ENCODE peak calls at places on chromosomes 13 and 19, in six cellular contexts. One of them, this sample, is unnamed.

GRCh38 chr13:24083141-24083540 is 77.4 kb upstream of the SPATA13 start:
- DNase-seq in AG04449: no peak
- DNase-seq in cardiac fibroblast: no peak
- DNase-seq in heart left ventricle: no peak
- DNase-seq in psoas muscle: no peak
- DNase-seq in CD4-positive, alpha-beta memory T cell: no peak
- DNase-seq in this sample: no peak

GRCh38 chr19:49677232-49677881 is at the start of gene PRMT1:
- DNase-seq in AG04449: no peak
- DNase-seq in psoas muscle: peak; percentile 59
- DNase-seq in cardiac fibroblast: no peak
- DNase-seq in heart left ventricle: no peak
- DNase-seq in CD4-positive, alpha-beta memory T cell: no peak
- DNase-seq in this sample: no peak

GRCh38 chr13:65679240-65679639 is 1550.9 kb downstream of the PCDH9 start:
- DNase-seq in cardiac fibroblast: peak; percentile 52
- DNase-seq in CD4-positive, alpha-beta memory T cell: no peak
- DNase-seq in heart left ventricle: no peak
- DNase-seq in psoas muscle: no peak
- DNase-seq in AG04449: no peak
- DNase-seq in this sample: no peak

GRCh38 chr13:23770428-23770827 is 118.8 kb downstream of the MIPEP start:
- DNase-seq in AG04449: no peak
- DNase-seq in heart left ventricle: no peak
- DNase-seq in psoas muscle: no peak
- DNase-seq in CD4-positive, alpha-beta memory T cell: no peak
- DNase-seq in cardiac fibroblast: no peak
- DNase-seq in this sample: no peak

GRCh38 chr13:84903391-84903790 is 895.8 kb downstream of the SLITRK6 start:
- DNase-seq in psoas muscle: no peak
- DNase-seq in CD4-positive, alpha-beta memory T cell: no peak
- DNase-seq in cardiac fibroblast: no peak
- DNase-seq in heart left ventricle: no peak
- DNase-seq in AG04449: no peak
- DNase-seq in this sample: no peak

GRCh38 chr19:16698914-16699313 is 20.7 kb upstream of the NWD1 start:
- DNase-seq in AG04449: no peak
- DNase-seq in CD4-positive, alpha-beta memory T cell: no peak
- DNase-seq in heart left ventricle: peak; percentile 60
- DNase-seq in cardiac fibroblast: no peak
- DNase-seq in psoas muscle: peak; percentile 44
- DNase-seq in this sample: no peak

GRCh38 chr13:96052655-96053002 is 572 bp downstream of the UGGT2 start:
- DNase-seq in AG04449: peak; percentile 9
- DNase-seq in heart left ventricle: no peak
- DNase-seq in psoas muscle: no peak
- DNase-seq in cardiac fibroblast: peak; percentile 85
- DNase-seq in CD4-positive, alpha-beta memory T cell: no peak
- DNase-seq in this sample: no peak

GRCh38 chr19:4976412-4977298 is 7.7 kb downstream of the KDM4B start:
- DNase-seq in heart left ventricle: peak; percentile 82
- DNase-seq in psoas muscle: peak; percentile 83
- DNase-seq in CD4-positive, alpha-beta memory T cell: no peak
- DNase-seq in AG04449: no peak
- DNase-seq in cardiac fibroblast: peak; percentile 97
- DNase-seq in this sample: peak; percentile 66

GRCh38 chr13:46486270-46486669 is 66.7 kb upstream of the LRCH1 start:
- DNase-seq in CD4-positive, alpha-beta memory T cell: no peak
- DNase-seq in AG04449: no peak
- DNase-seq in psoas muscle: no peak
- DNase-seq in heart left ventricle: no peak
- DNase-seq in cardiac fibroblast: no peak
- DNase-seq in this sample: no peak

DNA sequence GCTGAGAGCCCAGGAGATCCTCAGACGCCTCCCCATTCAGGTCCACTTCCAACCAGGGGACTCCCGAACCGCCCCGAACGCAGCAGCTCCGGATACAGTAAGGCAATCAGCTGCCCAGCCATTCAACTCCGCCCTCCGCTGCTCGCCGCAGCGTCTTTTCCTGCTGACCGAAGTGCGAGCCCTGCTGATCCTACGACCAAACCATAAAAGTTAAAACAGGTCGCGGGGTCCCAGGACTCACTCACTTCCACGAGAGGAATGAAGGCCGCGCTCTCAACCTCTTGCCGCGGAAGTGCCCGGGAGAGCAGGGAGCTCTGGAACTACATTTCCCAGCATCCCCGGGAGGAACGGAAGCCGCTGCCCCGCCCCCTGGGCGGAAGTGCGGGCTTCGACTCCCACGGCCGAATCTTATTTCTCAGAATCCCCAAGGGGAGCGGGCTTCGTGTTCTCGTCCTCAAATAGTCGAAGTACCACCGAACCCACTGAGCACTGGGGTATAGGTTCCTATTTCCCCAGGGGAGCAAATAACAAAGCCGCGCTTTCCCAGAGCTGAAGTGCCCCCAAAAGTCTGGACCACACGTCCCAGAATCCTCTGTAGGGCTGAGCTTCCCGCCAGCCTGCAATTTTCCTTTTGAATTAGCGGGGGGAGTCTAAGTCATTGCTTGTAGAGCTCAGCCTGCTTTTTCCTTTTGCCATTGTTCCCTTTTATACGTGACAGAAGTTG is at the start of gene ZNF45:
- DNase-seq in AG04449: peak; percentile 26
- DNase-seq in heart left ventricle: peak; percentile 93
- DNase-seq in psoas muscle: peak; percentile 88
- DNase-seq in cardiac fibroblast: peak; percentile 90
- DNase-seq in CD4-positive, alpha-beta memory T cell: peak; percentile 86
- DNase-seq in this sample: peak; percentile 91
- H3K4me3 ChIP-seq in AG04449: peak within 1 kb of the TSS; percentile 84
- H3K4me3 ChIP-seq in heart left ventricle: peak within 1 kb of the TSS; percentile 49
- H3K4me3 ChIP-seq in psoas muscle: peak within 1 kb of the TSS; percentile 87
- H3K4me3 ChIP-seq in cardiac fibroblast: peak within 1 kb of the TSS; percentile 74
- H3K4me3 ChIP-seq in CD4-positive, alpha-beta memory T cell: peak within 1 kb of the TSS; percentile 91
- H3K4me3 ChIP-seq in this sample: peak within 1 kb of the TSS; percentile 57

DNA sequence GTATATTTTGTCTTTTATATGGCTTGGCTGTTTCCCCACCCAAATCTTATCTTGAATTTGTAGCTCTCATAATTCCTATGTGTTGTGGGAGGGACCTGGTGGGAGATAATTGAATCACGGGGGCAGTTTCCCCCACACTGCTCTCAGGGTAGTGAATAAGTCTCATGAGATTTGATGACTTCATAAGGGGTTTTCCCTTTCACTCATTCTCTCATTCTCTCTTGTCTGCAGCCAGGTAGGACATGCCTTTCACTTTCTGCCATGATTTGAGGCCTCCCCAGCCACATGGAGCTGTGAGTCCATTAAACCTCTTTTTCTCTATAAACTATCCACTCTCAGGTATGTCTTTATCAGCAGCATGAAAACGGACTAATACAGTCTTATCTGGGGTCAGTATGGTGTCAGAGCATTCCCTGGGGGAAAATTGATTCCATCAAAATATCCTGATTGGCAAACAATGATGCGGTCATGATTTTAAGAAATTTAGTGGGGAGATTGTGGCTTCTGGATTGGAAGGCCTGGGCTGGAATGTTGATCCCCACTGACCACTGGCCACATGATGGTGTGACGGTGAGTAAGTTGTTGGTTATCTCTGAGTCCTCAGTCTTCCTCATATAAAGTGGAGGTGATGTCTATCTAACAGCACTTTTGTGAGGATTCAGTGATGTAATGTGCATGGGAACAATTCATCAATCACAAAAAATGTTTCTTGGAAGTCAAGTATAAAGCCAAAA is 27.5 kb upstream of the ANKRD10 start:
- DNase-seq in CD4-positive, alpha-beta memory T cell: no peak
- DNase-seq in psoas muscle: no peak
- DNase-seq in cardiac fibroblast: peak; percentile 17
- DNase-seq in AG04449: no peak
- DNase-seq in heart left ventricle: no peak
- DNase-seq in this sample: peak; percentile 59
- H3K4me3 ChIP-seq in CD4-positive, alpha-beta memory T cell: no peak overlapping the region
- H3K4me3 ChIP-seq in psoas muscle: no peak overlapping the region
- H3K4me3 ChIP-seq in cardiac fibroblast: no peak overlapping the region
- H3K4me3 ChIP-seq in AG04449: no peak overlapping the region
- H3K4me3 ChIP-seq in heart left ventricle: no peak overlapping the region
- H3K4me3 ChIP-seq in this sample: no peak overlapping the region

GRCh38 chr13:44434441-44435141 is 61.0 kb downstream of the SERP2 start:
- DNase-seq in psoas muscle: no peak
- DNase-seq in cardiac fibroblast: no peak
- DNase-seq in CD4-positive, alpha-beta memory T cell: no peak
- DNase-seq in AG04449: no peak
- DNase-seq in heart left ventricle: no peak
- DNase-seq in this sample: no peak
- H3K4me3 ChIP-seq in psoas muscle: peak overlapping the region; percentile 73
- H3K4me3 ChIP-seq in cardiac fibroblast: peak overlapping the region; percentile 63
- H3K4me3 ChIP-seq in CD4-positive, alpha-beta memory T cell: no peak overlapping the region
- H3K4me3 ChIP-seq in AG04449: peak overlapping the region; percentile 45
- H3K4me3 ChIP-seq in heart left ventricle: peak overlapping the region; percentile 85
- H3K4me3 ChIP-seq in this sample: peak overlapping the region; percentile 48

GRCh38 chr19:46134527-46134926 is 10.0 kb upstream of the IGFL3 start:
- DNase-seq in psoas muscle: no peak
- DNase-seq in cardiac fibroblast: peak; percentile 66
- DNase-seq in AG04449: no peak
- DNase-seq in CD4-positive, alpha-beta memory T cell: no peak
- DNase-seq in heart left ventricle: no peak
- DNase-seq in this sample: no peak

GRCh38 chr19:46132508-46133100 is 8.1 kb upstream of the IGFL3 start:
- DNase-seq in CD4-positive, alpha-beta memory T cell: no peak
- DNase-seq in heart left ventricle: no peak
- DNase-seq in psoas muscle: no peak
- DNase-seq in AG04449: no peak
- DNase-seq in cardiac fibroblast: no peak
- DNase-seq in this sample: no peak

GRCh38 chr19:46133101-46133627 is 8.7 kb upstream of the IGFL3 start:
- DNase-seq in CD4-positive, alpha-beta memory T cell: no peak
- DNase-seq in AG04449: peak; percentile 97
- DNase-seq in heart left ventricle: no peak
- DNase-seq in cardiac fibroblast: peak; percentile 98
- DNase-seq in psoas muscle: no peak
- DNase-seq in this sample: peak; percentile 95

GRCh38 chr19:46133777-46134231 is 9.3 kb upstream of the IGFL3 start:
- DNase-seq in heart left ventricle: no peak
- DNase-seq in AG04449: no peak
- DNase-seq in cardiac fibroblast: no peak
- DNase-seq in CD4-positive, alpha-beta memory T cell: no peak
- DNase-seq in psoas muscle: no peak
- DNase-seq in this sample: peak; percentile 77

GRCh38 chr19:46131485-46132143 is 7.1 kb upstream of the IGFL3 start:
- DNase-seq in psoas muscle: no peak
- DNase-seq in AG04449: no peak
- DNase-seq in CD4-positive, alpha-beta memory T cell: no peak
- DNase-seq in cardiac fibroblast: no peak
- DNase-seq in heart left ventricle: no peak
- DNase-seq in this sample: no peak
- H3K4me3 ChIP-seq in psoas muscle: no peak overlapping the region
- H3K4me3 ChIP-seq in AG04449: no peak overlapping the region
- H3K4me3 ChIP-seq in CD4-positive, alpha-beta memory T cell: no peak overlapping the region
- H3K4me3 ChIP-seq in cardiac fibroblast: no peak overlapping the region
- H3K4me3 ChIP-seq in heart left ventricle: no peak overlapping the region
- H3K4me3 ChIP-seq in this sample: no peak overlapping the region

GRCh38 chr19:46488551-46488950 is 7.1 kb downstream of the PNMA8B start:
- DNase-seq in heart left ventricle: no peak
- DNase-seq in AG04449: no peak
- DNase-seq in cardiac fibroblast: no peak
- DNase-seq in CD4-positive, alpha-beta memory T cell: no peak
- DNase-seq in psoas muscle: no peak
- DNase-seq in this sample: no peak

GRCh38 chr19:46486358-46486757 is 9.3 kb downstream of the PNMA8B start:
- DNase-seq in CD4-positive, alpha-beta memory T cell: no peak
- DNase-seq in AG04449: no peak
- DNase-seq in heart left ventricle: no peak
- DNase-seq in psoas muscle: no peak
- DNase-seq in cardiac fibroblast: no peak
- DNase-seq in this sample: no peak

GRCh38 chr19:46489445-46490272 is 6.0 kb downstream of the PNMA8B start:
- DNase-seq in cardiac fibroblast: peak; percentile 60
- DNase-seq in AG04449: no peak
- DNase-seq in psoas muscle: peak; percentile 65
- DNase-seq in CD4-positive, alpha-beta memory T cell: no peak
- DNase-seq in heart left ventricle: peak; percentile 68
- DNase-seq in this sample: no peak

GRCh38 chr19:46487178-46487801 is 8.4 kb downstream of the PNMA8B start:
- DNase-seq in CD4-positive, alpha-beta memory T cell: no peak
- DNase-seq in cardiac fibroblast: peak; percentile 22
- DNase-seq in AG04449: no peak
- DNase-seq in heart left ventricle: no peak
- DNase-seq in psoas muscle: no peak
- DNase-seq in this sample: no peak

DNA sequence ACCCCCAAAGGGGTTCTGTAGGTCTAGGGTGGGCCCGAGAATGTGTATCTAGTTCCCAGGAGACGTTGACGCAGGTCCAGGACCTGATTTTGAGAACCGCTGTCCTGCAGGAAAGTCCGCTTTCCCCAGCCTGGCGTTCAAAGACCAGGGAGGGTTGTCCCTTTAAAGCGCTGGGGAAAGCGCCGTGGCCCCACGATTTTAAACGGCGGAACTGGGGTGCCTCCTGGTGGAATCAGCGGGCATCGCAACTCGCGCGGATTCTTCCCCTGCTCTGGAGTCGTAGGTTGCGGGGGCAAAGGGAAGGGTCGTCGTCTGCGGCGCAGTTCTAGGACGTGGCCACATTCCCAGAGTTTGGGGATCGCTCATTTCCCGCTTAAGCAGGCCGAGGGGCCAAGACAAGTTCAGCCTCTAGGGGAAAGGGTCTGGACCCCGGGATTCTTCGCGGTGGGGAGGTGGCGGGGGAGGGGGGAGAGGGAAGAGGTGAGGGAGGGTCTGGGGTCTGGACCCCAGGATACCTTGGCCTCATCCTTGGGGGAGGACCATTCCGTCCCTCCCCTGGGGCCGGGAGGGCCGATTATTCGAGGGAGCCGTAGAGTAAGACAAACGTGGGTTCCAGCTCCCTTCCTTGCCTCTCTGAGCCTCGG is 7.7 kb downstream of the PNMA8B start:
- DNase-seq in AG04449: no peak
- DNase-seq in psoas muscle: peak; percentile 79
- DNase-seq in cardiac fibroblast: peak; percentile 78
- DNase-seq in CD4-positive, alpha-beta memory T cell: peak; percentile 70
- DNase-seq in heart left ventricle: peak; percentile 77
- DNase-seq in this sample: peak; percentile 73
- H3K4me3 ChIP-seq in AG04449: peak overlapping the region; percentile 47
- H3K4me3 ChIP-seq in psoas muscle: peak overlapping the region; percentile 53
- H3K4me3 ChIP-seq in cardiac fibroblast: peak overlapping the region; percentile 37
- H3K4me3 ChIP-seq in CD4-positive, alpha-beta memory T cell: no peak overlapping the region
- H3K4me3 ChIP-seq in heart left ventricle: no peak overlapping the region
- H3K4me3 ChIP-seq in this sample: no peak overlapping the region

DNA sequence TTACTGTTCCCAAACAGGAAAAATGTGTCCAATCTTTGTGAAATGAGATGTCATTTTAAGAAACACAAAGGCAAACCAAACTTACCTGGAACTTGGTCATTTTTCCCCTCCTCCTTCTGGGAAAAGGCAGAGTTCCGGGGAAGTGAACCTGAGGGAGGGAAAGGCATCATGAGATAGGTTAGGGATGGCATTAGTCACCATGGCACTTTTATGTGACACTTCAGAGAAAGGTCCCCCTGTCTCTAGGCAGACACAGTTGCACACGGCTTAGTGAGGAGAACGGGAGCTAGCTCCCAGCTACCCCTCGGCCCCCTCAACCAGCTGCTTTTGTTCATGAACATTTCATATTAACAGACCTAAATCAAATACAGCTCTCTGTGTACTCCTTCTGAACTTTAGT is 1.5 kb downstream of the ZNF235 start:
- DNase-seq in AG04449: no peak
- DNase-seq in CD4-positive, alpha-beta memory T cell: no peak
- DNase-seq in cardiac fibroblast: no peak
- DNase-seq in heart left ventricle: no peak
- DNase-seq in psoas muscle: no peak
- DNase-seq in this sample: no peak
- H3K4me3 ChIP-seq in AG04449: peak overlapping the region; percentile 24
- H3K4me3 ChIP-seq in CD4-positive, alpha-beta memory T cell: no peak overlapping the region
- H3K4me3 ChIP-seq in cardiac fibroblast: no peak overlapping the region
- H3K4me3 ChIP-seq in heart left ventricle: no peak overlapping the region
- H3K4me3 ChIP-seq in psoas muscle: peak overlapping the region; percentile 92
- H3K4me3 ChIP-seq in this sample: no peak overlapping the region

This sample was measured in SJSA1.